ENCODE peak calls at places on chromosomes 4 and X, in nine cellular contexts. U, G, K, X, T, L, D, V and J are unnamed samples.

GRCh38 chr4:161702287-161702686 is 461.5 kb downstream of the FSTL5 start:
- DNase-seq in D (no peak), T (no peak), V (no peak), U (no peak), L (no peak), X (no peak), K (no peak), G (no peak), J (no peak)

GRCh38 chr4:77697860-77698599 is 92.4 kb downstream of the CXCL13 start:
- DNase-seq in G (peak; percentile 18), X (no peak), U (peak; percentile 89), K (no peak), L (peak; percentile 72), T (no peak), V (peak; percentile 65), D (no peak), J (peak; percentile 85)

GRCh38 chrX:110003167-110004156 is 548 bp downstream of the TMEM164 start:
- DNase-seq in G (no peak), U (peak; percentile 46), L (no peak), X (no peak), T (no peak), D (no peak), K (peak; percentile 85), V (no peak), J (no peak)

GRCh38 chrX:150935466-150935865 is 37.0 kb upstream of the CD99L2 start:
- DNase-seq in X (no peak), V (peak; percentile 9), K (no peak), T (no peak), G (no peak), U (peak; percentile 66), L (peak; percentile 88), D (no peak), J (peak; percentile 38)

GRCh38 chr4:46946914-46947313 is 37.9 kb upstream of the COX7B2 start:
- DNase-seq in D (no peak), K (no peak), T (no peak), G (no peak), L (no peak), X (no peak), V (peak; percentile 5), U (peak; percentile 6), J (peak; percentile 11)

GRCh38 chrX:133191739-133192039 is 26.5 kb downstream of the TFDP3 start:
- DNase-seq in T (no peak), L (no peak), K (no peak), X (no peak), U (no peak), D (no peak), V (no peak), G (no peak), J (peak; percentile 1)

GRCh38 chr4:150230556-150230955 is 152.3 kb downstream of the DCLK2 start:
- DNase-seq in T (no peak), U (no peak), V (no peak), D (no peak), G (no peak), K (no peak), L (no peak), X (no peak), J (no peak)

GRCh38 chrX:46184749-46185148 is 360.5 kb downstream of the ZNF674 start:
- DNase-seq in L (no peak), G (no peak), X (no peak), D (no peak), V (no peak), T (no peak), K (no peak), U (peak; percentile 61), J (no peak)

GRCh38 chrX:123665197-123665596 is 67.7 kb downstream of the THOC2 start:
- DNase-seq in X (no peak), T (no peak), V (peak; percentile 40), G (no peak), L (no peak), K (no peak), D (no peak), U (peak; percentile 18), J (peak; percentile 4)

GRCh38 chr4:168388890-168389289 is 70.3 kb upstream of the DDX60 start:
- DNase-seq in G (no peak), K (no peak), U (peak; percentile 69), V (no peak), T (no peak), X (no peak), D (no peak), L (peak; percentile 66), J (peak; percentile 57)

GRCh38 chr4:41750624-41751324 is 2.2 kb upstream of the PHOX2B start:
- DNase-seq in K (no peak), X (no peak), G (no peak), D (no peak), U (no peak), V (no peak), L (no peak), T (no peak), J (no peak)

GRCh38 chr4:118968006-118968405 is 79.4 kb downstream of the SYNPO2 start:
- DNase-seq in X (peak; percentile 81), V (no peak), L (peak; percentile 91), U (peak; percentile 89), G (peak; percentile 79), D (peak; percentile 78), K (no peak), T (peak; percentile 81), J (peak; percentile 96)

GRCh38 chr4:149708513-149709175 is 107.0 kb downstream of the IQCM start:
- DNase-seq in D (no peak), U (peak; percentile 34), K (no peak), G (no peak), V (no peak), X (no peak), T (no peak), L (peak; percentile 32), J (peak; percentile 42)

GRCh38 chr4:129131343-129131742 is 35.4 kb downstream of the C4orf33 start:
- DNase-seq in X (no peak), D (no peak), G (no peak), L (no peak), V (no peak), U (no peak), T (no peak), K (no peak), J (no peak)

GRCh38 chr4:98828801-98829200 is 100.1 kb downstream of the EIF4E start:
- DNase-seq in G (no peak), K (no peak), L (peak; percentile 3), V (peak; percentile 23), T (no peak), U (peak; percentile 18), X (no peak), D (no peak), J (peak; percentile 12)

DNA sequence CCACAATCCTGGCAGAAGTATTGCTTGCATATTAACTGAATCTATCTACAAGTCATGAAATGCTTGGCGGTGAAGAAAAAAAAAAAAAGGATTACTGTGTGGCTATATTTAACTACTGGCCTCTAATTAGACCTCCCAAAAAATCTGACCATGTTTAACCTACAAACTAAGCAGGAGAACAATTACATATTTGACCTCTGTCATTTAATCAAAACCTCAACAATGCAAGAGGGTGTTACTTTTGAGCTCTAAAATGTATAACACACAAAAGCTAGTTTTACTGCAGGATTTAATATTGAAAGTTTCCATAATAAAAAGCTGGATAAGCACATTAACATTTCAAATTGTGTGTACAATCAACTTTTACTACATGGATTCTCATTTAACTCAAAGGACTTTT is 1.5 kb downstream of the ITM2A start:
- DNase-seq in U (no peak), D (no peak), L (no peak), X (no peak), K (no peak), V (no peak), G (no peak), T (no peak), J (no peak)
- H3K4me3 ChIP-seq in U (no peak overlapping the region), D (no peak overlapping the region), L (no peak overlapping the region), X (peak overlapping the region; percentile 67), K (no peak overlapping the region), V (no peak overlapping the region), G (no peak overlapping the region), T (no peak overlapping the region), J (no peak overlapping the region)

GRCh38 chr4:76623217-76624060 is 188.4 kb downstream of the SHROOM3 start:
- DNase-seq in D (no peak), G (no peak), K (no peak), X (no peak), L (no peak), U (peak; percentile 45), T (no peak), V (no peak), J (no peak)

GRCh38 chr4:76625316-76625715 is 190.3 kb downstream of the SHROOM3 start:
- DNase-seq in L (no peak), K (no peak), U (no peak), G (no peak), T (no peak), X (no peak), D (no peak), V (no peak), J (no peak)

GRCh38 chr4:76624271-76624681 is 189.2 kb downstream of the SHROOM3 start:
- DNase-seq in K (no peak), T (peak; percentile 18), G (peak; percentile 32), X (peak; percentile 91), U (peak; percentile 92), D (peak; percentile 64), L (peak; percentile 98), V (peak; percentile 35), J (peak; percentile 97)

GRCh38 chr4:76630748-76631147 is 195.7 kb downstream of the SHROOM3 start:
- DNase-seq in L (peak; percentile 64), V (no peak), X (no peak), T (no peak), K (no peak), D (no peak), U (peak; percentile 41), G (no peak), J (no peak)

DNA sequence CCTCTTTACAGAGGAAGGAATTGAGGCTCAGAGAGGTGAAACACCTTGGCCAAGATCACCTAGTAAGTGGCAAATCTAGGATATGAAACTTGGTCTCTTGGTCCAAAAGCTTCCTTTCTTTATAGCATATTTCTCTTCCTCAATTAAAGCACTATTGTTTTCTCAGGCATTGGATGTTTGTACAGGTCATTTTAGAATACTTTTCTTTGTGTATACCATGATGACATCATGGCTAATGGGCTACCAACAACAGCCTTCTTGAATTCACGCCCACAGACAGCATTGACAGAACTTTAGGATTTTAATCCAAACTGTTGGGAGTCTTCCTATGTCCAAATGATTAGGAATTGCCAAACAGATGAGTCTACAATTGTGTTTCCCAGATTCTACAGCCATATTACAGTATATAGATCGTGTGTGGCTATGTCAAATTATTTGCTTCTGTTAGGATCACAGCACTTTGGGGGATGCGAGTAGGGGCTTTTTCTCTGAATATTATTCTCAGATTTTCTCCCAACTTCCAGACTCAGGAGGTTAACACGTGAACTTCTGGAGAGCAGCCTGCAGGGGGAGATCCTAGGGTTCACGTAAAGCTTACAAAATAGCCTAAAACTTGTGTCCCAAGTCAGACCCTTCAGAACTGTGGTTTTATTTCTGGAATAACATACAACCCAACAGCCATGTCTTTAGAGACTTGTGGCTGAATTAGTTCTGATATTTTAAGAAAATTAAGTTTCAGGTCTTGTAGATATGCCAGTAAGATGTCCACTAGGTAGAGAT is 191.8 kb downstream of the SHROOM3 start:
- DNase-seq in U (peak; percentile 48), D (no peak), G (no peak), T (no peak), L (no peak), X (no peak), V (peak; percentile 34), K (no peak), J (no peak)
- TF ChIP-seq CTCF in U (peak; percentile 12), D (no peak), G (no peak), T (no peak), L (no peak), X (no peak), V (no peak), K (no peak), J (peak; percentile 30)

GRCh38 chrX:37686348-37686736 is 751 bp downstream of the XK start:
- DNase-seq in K (no peak), X (no peak), T (no peak), V (no peak), L (no peak), U (no peak), G (no peak), D (no peak), J (no peak)
- H3K4me3 ChIP-seq in K (no peak overlapping the region), X (peak overlapping the region; percentile 73), T (no peak overlapping the region), V (peak overlapping the region; percentile 54), L (no peak overlapping the region), U (no peak overlapping the region), G (peak overlapping the region; percentile 53), D (peak overlapping the region; percentile 42), J (no peak overlapping the region)

GRCh38 chrX:134294548-134294947 is 57.6 kb downstream of the CCDC160 start:
- DNase-seq in U (peak; percentile 5), K (no peak), X (no peak), V (no peak), T (no peak), L (peak; percentile 0), G (no peak), D (no peak), J (peak; percentile 0)
- TF ChIP-seq CTCF in U (peak; percentile 27), K (no peak), X (no peak), V (peak; percentile 25), T (no peak), L (peak; percentile 26), G (no peak), D (peak; percentile 19), J (peak; percentile 37)